ENCODE peak calls at places on chromosomes 12 and 14, in six cellular contexts. O is endothelial cell of umbilical vein, M is ascending aorta, A is brain microvascular endothelial cell, V is GM12865, X is cardiac muscle cell. C is an unnamed sample.

GRCh38 chr12:77049767-77050353 is 15.5 kb downstream of the E2F7 start:
- DNase-seq in O (peak; percentile 78), M (no peak), A (peak; percentile 57), V (peak; percentile 80), X (peak; percentile 72), C (no peak)

GRCh38 chr12:62190921-62191746 is 69.1 kb upstream of the USP15 start:
- DNase-seq in O (no peak), M (no peak), A (no peak), V (no peak), X (peak; percentile 26), C (no peak)

GRCh38 chr14:70808023-70808401 is 1.3 kb downstream of the MAP3K9 start:
- DNase-seq in O (no peak), M (no peak), A (no peak), V (peak; percentile 81), X (peak; percentile 41), C (no peak)

GRCh38 chr14:23613242-23614070 is 22.7 kb upstream of the DHRS2 start:
- DNase-seq in O (no peak), M (no peak), A (no peak), V (no peak), X (no peak), C (no peak)

GRCh38 chr12:130552483-130552996 is 163.6 kb downstream of the RIMBP2 start:
- DNase-seq in O (no peak), M (no peak), A (no peak), V (no peak), X (peak; percentile 49), C (no peak)

GRCh38 chr12:126051611-126052107 is 986.4 kb downstream of the AACS start:
- DNase-seq in O (no peak), M (no peak), A (no peak), V (no peak), X (no peak), C (peak; percentile 29)

GRCh38 chr14:24059841-24060388 is 8.1 kb downstream of the CARMIL3 start:
- DNase-seq in O (no peak), M (no peak), A (no peak), V (no peak), X (no peak), C (no peak)

GRCh38 chr12:120887253-120888043 is 16.7 kb downstream of the SPPL3 start:
- DNase-seq in O (no peak), M (no peak), A (no peak), V (no peak), X (no peak), C (no peak)

GRCh38 chr12:77349703-77350102 is 284.3 kb upstream of the E2F7 start:
- DNase-seq in O (no peak), M (no peak), A (no peak), V (no peak), X (no peak), C (no peak)

GRCh38 chr14:83463500-83464098 is 1929.9 kb upstream of the SEL1L start:
- DNase-seq in O (peak; percentile 46), M (no peak), A (peak; percentile 76), V (peak; percentile 18), X (peak; percentile 90), C (no peak)

GRCh38 chr14:104967414-104968152 is 10.6 kb downstream of the AHNAK2 start:
- DNase-seq in O (peak; percentile 87), M (peak; percentile 55), A (no peak), V (no peak), X (peak; percentile 49), C (no peak)

GRCh38 chr12:101647711-101648110 is 49.7 kb upstream of the CHPT1 start:
- DNase-seq in O (no peak), M (no peak), A (no peak), V (no peak), X (no peak), C (no peak)

GRCh38 chr12:5493018-5493417 is 61.1 kb downstream of the NTF3 start:
- DNase-seq in O (no peak), M (no peak), A (no peak), V (no peak), X (no peak), C (no peak)

GRCh38 chr12:113875681-113876080 is 90.4 kb downstream of the RBM19 start:
- DNase-seq in O (no peak), M (no peak), A (peak; percentile 49), V (no peak), X (no peak), C (no peak)

GRCh38 chr14:55661029-55661428 is 81.0 kb downstream of the KTN1 start:
- DNase-seq in O (no peak), M (no peak), A (no peak), V (no peak), X (no peak), C (no peak)

GRCh38 chr14:29652586-29652985 is 275.1 kb downstream of the PRKD1 start:
- DNase-seq in O (no peak), M (no peak), A (no peak), V (no peak), X (no peak), C (no peak)

GRCh38 chr12:58633479-58633878 is 286.8 kb downstream of the LRIG3 start:
- DNase-seq in O (peak; percentile 24), M (no peak), A (peak; percentile 20), V (no peak), X (no peak), C (no peak)

GRCh38 chr14:88864198-88864597 is 39.7 kb downstream of the TTC8 start:
- DNase-seq in O (no peak), M (no peak), A (no peak), V (no peak), X (no peak), C (no peak)

GRCh38 chr12:39627914-39628313 is 8.3 kb upstream of the ABCD2 start:
- DNase-seq in O (no peak), M (no peak), A (no peak), V (no peak), X (no peak), C (no peak)

GRCh38 chr12:121240484-121241202 is 30.7 kb downstream of the P2RX4 start:
- DNase-seq in O (no peak), M (peak; percentile 51), A (peak; percentile 25), V (no peak), X (no peak), C (no peak)

GRCh38 chr12:106774808-106775524 is 484 bp downstream of the RIC8B start:
- DNase-seq in O (peak; percentile 16), M (no peak), A (no peak), V (peak; percentile 27), X (no peak), C (no peak)

GRCh38 chr12:69355363-69356035 is 4.0 kb upstream of the YEATS4 start:
- DNase-seq in O (no peak), M (no peak), A (no peak), V (no peak), X (no peak), C (no peak)

GRCh38 chr14:74804219-74804825 is 41.2 kb downstream of the YLPM1 start:
- DNase-seq in O (peak; percentile 76), M (no peak), A (peak; percentile 40), V (peak; percentile 50), X (peak; percentile 33), C (peak; percentile 11)
- TF ChIP-seq CTCF in O (peak; percentile 68), M (peak; percentile 37), A (peak; percentile 81), V (peak; percentile 54), X (peak; percentile 78), C (peak; percentile 71)

GRCh38 chr12:48419409-48419935 is 52.9 kb upstream of the ANP32D start:
- DNase-seq in O (no peak), M (no peak), A (no peak), V (no peak), X (no peak), C (no peak)

DNA sequence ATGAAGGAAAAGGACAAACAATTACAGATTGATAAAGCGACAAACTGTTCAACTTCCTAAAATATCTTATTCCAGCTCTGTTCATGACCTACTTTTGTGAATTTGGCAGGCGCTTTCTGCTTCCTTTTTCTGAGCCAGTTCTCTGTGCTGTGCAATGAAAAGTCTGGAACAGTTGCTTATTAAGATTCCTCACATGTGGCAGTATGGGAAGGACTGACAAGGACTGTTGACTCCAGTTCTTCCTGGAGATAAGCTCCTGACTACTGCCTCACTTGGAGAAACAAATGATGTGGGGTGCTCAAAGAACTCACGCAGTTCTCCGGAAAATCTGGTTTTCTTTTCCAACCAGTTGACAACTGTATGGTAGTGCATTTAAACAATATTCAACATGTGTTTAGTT is 58.3 kb upstream of the ANP32D start:
- DNase-seq in O (peak; percentile 46), M (no peak), A (no peak), V (no peak), X (no peak), C (no peak)
- H3K4me3 ChIP-seq in O (no peak overlapping the region), M (no peak overlapping the region), A (no peak overlapping the region), V (no peak overlapping the region), X (no peak overlapping the region), C (no peak overlapping the region)

GRCh38 chr12:9752145-9752717 is 8.5 kb downstream of the CD69 start:
- DNase-seq in O (no peak), M (no peak), A (no peak), V (no peak), X (no peak), C (no peak)

GRCh38 chr12:9753042-9753820 is 7.5 kb downstream of the CD69 start:
- DNase-seq in O (peak; percentile 90), M (no peak), A (no peak), V (no peak), X (no peak), C (no peak)

GRCh38 chr12:9750276-9751203 is 10.2 kb downstream of the CD69 start:
- DNase-seq in O (peak; percentile 82), M (no peak), A (peak; percentile 65), V (peak; percentile 82), X (peak; percentile 79), C (peak; percentile 11)

GRCh38 chr12:9754097-9754964 is 6.4 kb downstream of the CD69 start:
- DNase-seq in O (no peak), M (no peak), A (no peak), V (no peak), X (no peak), C (no peak)

GRCh38 chr12:9751204-9752144 is 9.2 kb downstream of the CD69 start:
- DNase-seq in O (peak; percentile 63), M (no peak), A (no peak), V (peak; percentile 43), X (peak; percentile 49), C (no peak)
- TF ChIP-seq CTCF in O (peak; percentile 41), M (no peak), A (peak; percentile 39), V (peak; percentile 38), X (peak; percentile 56), C (no peak)

DNA sequence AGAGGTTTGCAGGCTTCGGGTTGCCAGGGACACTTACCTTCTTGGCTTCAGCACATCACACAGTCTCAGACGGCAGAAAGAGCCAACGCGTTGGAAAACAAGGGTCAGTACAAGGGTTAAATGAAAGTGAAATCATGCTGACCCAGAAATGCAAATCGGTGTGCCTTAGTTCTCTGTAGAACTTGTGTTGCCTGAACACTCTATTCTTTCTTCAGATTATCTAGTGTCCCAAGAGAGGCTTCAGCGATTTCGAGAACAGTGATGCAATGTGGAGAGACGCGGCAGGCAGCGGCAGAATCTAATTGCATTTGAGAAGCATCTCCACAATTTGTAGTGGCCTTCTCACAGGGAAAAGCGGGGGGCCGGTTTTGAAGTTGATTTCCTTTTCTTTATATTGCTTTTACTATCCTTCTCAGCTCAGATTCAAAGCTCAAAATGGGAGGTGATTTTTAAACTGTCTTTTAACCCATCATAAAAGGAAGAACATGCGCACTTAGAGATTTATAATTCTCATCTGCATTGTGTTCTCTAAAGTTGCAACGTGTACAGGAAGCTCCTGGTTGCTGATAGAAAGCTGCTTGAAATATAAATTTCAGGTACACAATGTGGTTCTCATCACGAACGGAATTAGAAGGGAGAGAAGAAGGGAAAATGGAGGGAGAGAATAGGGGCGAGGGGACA is 67.8 kb upstream of the EGLN3 start:
- DNase-seq in O (no peak), M (no peak), A (no peak), V (peak; percentile 57), X (no peak), C (no peak)
- H3K4me3 ChIP-seq in O (no peak overlapping the region), M (no peak overlapping the region), A (no peak overlapping the region), V (peak overlapping the region; percentile 49), X (no peak overlapping the region), C (no peak overlapping the region)

GRCh38 chr12:124758266-124759200 is 105.1 kb downstream of the SCARB1 start:
- DNase-seq in O (no peak), M (no peak), A (no peak), V (no peak), X (no peak), C (no peak)
- TF ChIP-seq CTCF in O (no peak), M (no peak), A (no peak), V (no peak), X (no peak), C (no peak)

C was measured in retinal pigment epithelial cell.